ENCODE peak calls at places on chromosomes 2 and 18, in eight cellular contexts. M, H, N, T, C, X, P and F are unnamed samples.
A peak's percentile ranks its signal among the peaks of the same experiment; 100 is the strongest.

GRCh38 chr2:239829326-239829725 is 195.8 kb downstream of the NDUFA10 start:
- DNase-seq in C (peak; percentile 11), M (no peak), X (no peak), H (no peak), N (no peak), P (peak; percentile 16), T (peak; percentile 14), F (no peak)

GRCh38 chr2:55311444-55311870 is 42.4 kb upstream of the MTIF2 start:
- DNase-seq in H (peak; percentile 17), X (no peak), T (no peak), M (peak; percentile 65), P (no peak), C (no peak), N (peak; percentile 81), F (no peak)

GRCh38 chr18:63578357-63578958 is 8.7 kb upstream of the SERPINB13 start:
- DNase-seq in N (peak; percentile 58), P (peak; percentile 32), T (no peak), M (peak; percentile 51), X (no peak), C (peak; percentile 28), H (peak; percentile 29), F (peak; percentile 39)

GRCh38 chr2:127771756-127772155 is 39.2 kb downstream of the WDR33 start:
- DNase-seq in N (peak; percentile 42), T (no peak), C (no peak), X (no peak), M (peak; percentile 84), H (peak; percentile 36), P (no peak), F (no peak)

GRCh38 chr2:177334940-177335543 is 57.5 kb upstream of the AGPS start:
- DNase-seq in M (peak; percentile 44), C (no peak), P (peak; percentile 6), H (peak; percentile 21), X (no peak), N (peak; percentile 64), T (no peak), F (no peak)

GRCh38 chr2:152098798-152099654 is at the start of gene CACNB4:
- DNase-seq in N (peak; percentile 54), H (peak; percentile 20), M (no peak), X (no peak), P (peak; percentile 90), T (peak; percentile 29), C (peak; percentile 20), F (peak; percentile 58)

GRCh38 chr18:62030091-62030985 is 137.5 kb upstream of the RNF152 start:
- DNase-seq in N (peak; percentile 65), M (no peak), H (no peak), C (no peak), P (no peak), X (no peak), T (no peak), F (no peak)

GRCh38 chr18:48186084-48186798 is 222.9 kb downstream of the ZBTB7C start:
- DNase-seq in C (peak; percentile 16), N (no peak), X (no peak), H (peak; percentile 23), P (no peak), T (no peak), M (peak; percentile 78), F (no peak)

GRCh38 chr2:106956879-106957278 is 70.9 kb upstream of the ST6GAL2 start:
- DNase-seq in H (peak; percentile 92), N (peak; percentile 98), C (no peak), M (no peak), P (no peak), X (no peak), T (no peak), F (no peak)

GRCh38 chr18:3826021-3826420 is 376.0 kb downstream of the TGIF1 start:
- DNase-seq in H (no peak), N (no peak), P (no peak), M (peak; percentile 55), X (no peak), C (no peak), T (no peak), F (no peak)

GRCh38 chr2:231541605-231542509 is 11.6 kb upstream of the NMUR1 start:
- DNase-seq in T (no peak), X (no peak), C (no peak), M (no peak), P (peak; percentile 92), N (no peak), H (no peak), F (peak; percentile 86)